ENCODE peak calls at places on chromosomes 4 and X, in seven cellular contexts. O is CD8-positive, alpha-beta T cell; G is HepG2; W is mammary epithelial cell; T is astrocyte; B is aorta; E is neural progenitor cell. J is an unnamed sample.

GRCh38 chrX:154695913-154696312 is 42.5 kb upstream of the CTAG2 start:
- DNase-seq in B (no peak), W (no peak), G (no peak), E (no peak), T (no peak), O (no peak), J (no peak)

GRCh38 chr4:132642196-132642817 is 506.8 kb upstream of the PCDH10 start:
- DNase-seq in O (no peak), G (peak; percentile 20), E (peak; percentile 76), T (peak; percentile 39), W (peak; percentile 17), B (no peak), J (peak; percentile 22)

GRCh38 chrX:146278381-146278780 is 460.8 kb downstream of the SLITRK2 start:
- DNase-seq in O (no peak), W (no peak), E (peak; percentile 34), B (no peak), G (no peak), T (no peak), J (peak; percentile 3)

GRCh38 chrX:150200820-150201287 is 162.3 kb upstream of the MAMLD1 start:
- DNase-seq in T (peak; percentile 97), G (peak; percentile 54), B (peak; percentile 81), E (no peak), O (no peak), W (peak; percentile 98), J (no peak)

GRCh38 chr4:179607003-179607402 is 2164.8 kb upstream of the AGA start:
- DNase-seq in O (no peak), B (no peak), T (no peak), W (no peak), G (no peak), E (no peak), J (no peak)

GRCh38 chr4:14871676-14872430 is 130.4 kb upstream of the CPEB2 start:
- DNase-seq in W (peak; percentile 92), T (no peak), G (peak; percentile 3), E (peak; percentile 27), O (no peak), B (no peak), J (peak; percentile 35)

GRCh38 chrX:132957211-132958085 is 981 bp downstream of the HS6ST2 start:
- DNase-seq in T (peak; percentile 10), E (peak; percentile 80), G (no peak), O (no peak), W (no peak), B (peak; percentile 74), J (no peak)

GRCh38 chr4:118680808-118681207 is 4.4 kb upstream of the METTL14 start:
- DNase-seq in W (no peak), O (no peak), B (no peak), E (no peak), G (no peak), T (no peak), J (no peak)

GRCh38 chr4:151865327-151865726 is 104.5 kb upstream of the GATB start:
- DNase-seq in O (no peak), E (no peak), W (no peak), B (no peak), T (no peak), G (no peak), J (peak; percentile 6)

GRCh38 chr4:90951037-90951436 is 823.8 kb downstream of the CCSER1 start:
- DNase-seq in T (peak; percentile 84), G (peak; percentile 36), B (no peak), E (no peak), W (peak; percentile 88), O (no peak), J (peak; percentile 66)

GRCh38 chrX:70480660-70481018 is 36.0 kb downstream of the DLG3 start:
- DNase-seq in W (no peak), G (no peak), O (no peak), E (no peak), T (peak; percentile 23), B (no peak), J (no peak)

GRCh38 chrX:151984328-151984727 is 9.9 kb upstream of the GABRE start:
- DNase-seq in B (no peak), W (peak; percentile 84), G (peak; percentile 50), O (no peak), E (no peak), T (peak; percentile 92), J (no peak)

GRCh38 chr4:138494931-138495330 is 252.8 kb upstream of the SLC7A11 start:
- DNase-seq in E (peak; percentile 46), T (no peak), W (peak; percentile 54), O (no peak), G (peak; percentile 12), B (no peak), J (peak; percentile 9)

GRCh38 chrX:2664497-2664896 is 26.6 kb upstream of the CD99 start:
- DNase-seq in T (peak; percentile 76), E (no peak), B (no peak), O (no peak), W (no peak), G (no peak), J (no peak)

GRCh38 chrX:108362026-108362425 is 76.2 kb downstream of the COL4A6 start:
- DNase-seq in G (peak; percentile 5), B (no peak), E (no peak), T (no peak), O (no peak), W (peak; percentile 30), J (peak; percentile 60)

GRCh38 chrX:48751343-48751742 is 10.2 kb upstream of the GLOD5 start:
- DNase-seq in G (no peak), T (no peak), O (no peak), W (no peak), B (no peak), E (no peak), J (no peak)

GRCh38 chr4:172826866-172827265 is 341.7 kb upstream of the GALNT7 start:
- DNase-seq in W (no peak), O (no peak), E (no peak), T (peak; percentile 14), G (no peak), B (no peak), J (no peak)

GRCh38 chr4:103499094-103499493 is 220.7 kb downstream of the TACR3 start:
- DNase-seq in B (no peak), T (no peak), O (no peak), E (no peak), W (no peak), G (no peak), J (no peak)

GRCh38 chrX:79161655-79162054 is 17.2 kb downstream of the GPR174 start:
- DNase-seq in O (peak; percentile 16), B (no peak), T (no peak), E (no peak), W (no peak), G (no peak), J (peak; percentile 46)

GRCh38 chr4:95545526-95545925 is 3.2 kb downstream of the UNC5C start:
- DNase-seq in O (no peak), G (no peak), B (peak; percentile 67), W (peak; percentile 31), T (no peak), E (no peak), J (no peak)

GRCh38 chrX:30513284-30513683 is 64.3 kb downstream of the TASL start:
- DNase-seq in T (no peak), E (peak; percentile 6), O (no peak), W (no peak), B (no peak), G (peak; percentile 4), J (peak; percentile 0)

GRCh38 chr4:8295471-8295870 is 25.9 kb downstream of the HTRA3 start:
- DNase-seq in E (no peak), O (no peak), T (no peak), W (no peak), B (peak; percentile 56), G (no peak), J (no peak)

GRCh38 chr4:188428935-188429334 is 289.7 kb downstream of the TRIML1 start:
- DNase-seq in W (peak; percentile 76), T (no peak), B (no peak), E (peak; percentile 63), O (no peak), G (no peak), J (no peak)

DNA sequence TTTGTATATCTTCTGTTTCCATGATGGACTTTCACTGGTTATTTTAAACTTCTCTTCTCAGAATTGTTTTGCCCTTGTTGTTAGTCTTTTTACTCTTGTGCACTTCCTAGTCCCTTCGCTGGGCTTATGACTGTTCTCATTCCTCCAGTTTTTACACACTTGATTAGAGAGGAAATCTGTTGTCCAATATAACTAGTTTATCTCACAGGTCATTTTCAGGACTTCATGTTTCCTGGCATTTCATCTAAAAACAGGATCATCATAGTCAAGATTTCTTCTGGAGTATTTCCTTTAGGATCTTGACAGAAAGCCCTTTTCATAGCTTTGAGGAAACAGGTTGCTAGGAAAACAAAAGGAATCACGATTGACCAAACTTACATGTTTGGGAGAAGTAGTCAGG is 3.0 kb downstream of the FNIP2 start:
- DNase-seq in W (no peak), E (no peak), B (no peak), T (no peak), G (no peak), O (no peak), J (no peak)
- H3K27ac ChIP-seq in W (no peak overlapping the region), E (no peak overlapping the region), B (no peak overlapping the region), T (no peak overlapping the region), G (no peak overlapping the region), O (no peak overlapping the region), J (no peak overlapping the region)

DNA sequence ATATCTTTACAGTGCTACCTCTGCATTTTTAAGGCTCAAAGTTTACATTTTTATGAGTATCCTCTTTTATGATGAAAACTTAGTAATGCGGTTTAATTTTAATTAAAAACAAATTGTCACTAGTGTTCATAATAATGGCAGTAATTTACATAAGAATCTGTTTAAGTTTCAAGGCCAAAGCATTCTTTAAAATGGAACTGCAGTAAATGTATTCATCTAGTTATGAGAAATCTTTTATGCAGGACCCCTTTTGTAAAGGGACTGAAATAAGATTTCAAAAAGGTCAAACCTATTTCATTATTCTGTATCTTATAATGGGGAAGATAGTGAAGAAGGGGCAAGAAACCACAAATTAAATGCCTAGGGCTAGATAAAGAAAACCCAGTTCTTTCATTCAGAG is 37.1 kb downstream of the CHIC2 start:
- DNase-seq in O (no peak), G (no peak), E (no peak), B (no peak), W (no peak), T (no peak), J (no peak)
- H3K4me1 ChIP-seq in O (no peaks in the 10 kb centered on the region), G (peaks cover 9% of the 10 kb centered on the region), E (peaks cover 5% of the 10 kb centered on the region), B (no peaks in the 10 kb centered on the region), W (peaks cover 3% of the 10 kb centered on the region), T (no peaks in the 10 kb centered on the region), J (no peaks in the 10 kb centered on the region)

DNA sequence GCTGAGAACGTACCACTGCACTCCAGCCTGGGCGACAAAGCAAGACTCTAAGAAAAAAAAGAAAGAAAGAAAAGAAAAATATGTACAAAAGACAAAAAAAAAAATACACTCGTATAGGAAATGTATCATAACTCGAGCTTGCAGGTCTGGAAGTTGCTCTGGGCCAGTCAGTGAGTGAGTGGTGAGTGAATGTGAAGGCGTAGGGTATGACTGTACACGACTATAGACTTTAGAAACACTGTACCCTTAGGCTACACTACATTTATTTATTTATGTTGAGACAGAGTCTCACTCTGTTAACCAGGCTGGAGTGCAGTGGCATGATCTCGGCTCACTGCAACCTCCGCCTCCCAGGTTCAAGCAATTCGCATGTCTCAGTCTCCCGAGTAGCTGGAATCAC is 29.4 kb downstream of the EVC2 start:
- DNase-seq in O (no peak), B (no peak), G (no peak), W (peak; percentile 14), E (no peak), T (no peak), J (no peak)
- H3K27ac ChIP-seq in O (no peak overlapping the region), B (no peak overlapping the region), G (no peak overlapping the region), W (no peak overlapping the region), E (no peak overlapping the region), T (no peak overlapping the region), J (no peak overlapping the region)

DNA sequence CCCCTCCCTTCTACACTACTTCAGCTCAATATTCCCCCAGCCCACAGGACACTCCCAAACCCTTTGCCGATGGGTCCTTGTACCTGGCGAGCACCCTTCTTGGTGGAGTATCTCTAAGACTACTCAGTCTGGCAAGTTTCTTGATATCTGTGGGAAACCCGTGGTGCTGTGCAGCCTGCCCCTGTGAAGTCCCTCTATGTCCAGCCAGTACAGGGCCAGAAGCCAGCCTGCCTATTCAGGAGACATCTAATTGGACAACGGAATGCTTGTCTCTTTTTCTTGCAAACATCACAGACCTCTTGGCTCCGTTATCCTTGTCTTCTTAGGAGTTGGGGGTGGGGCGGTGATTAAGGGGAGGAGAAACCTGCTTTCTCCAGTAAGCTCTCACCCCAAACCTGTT is 3.7 kb upstream of the IGFBP7 start:
- DNase-seq in W (no peak), G (no peak), B (no peak), E (peak; percentile 6), O (no peak), T (no peak), J (no peak)
- H3K4me1 ChIP-seq in W (peaks cover 35% of the 10 kb centered on the region), G (no peaks in the 10 kb centered on the region), B (no peaks in the 10 kb centered on the region), E (peaks cover 16% of the 10 kb centered on the region), O (peaks cover 11% of the 10 kb centered on the region), T (peaks cover 45% of the 10 kb centered on the region), J (no peaks in the 10 kb centered on the region)